ENCODE peak calls at places on chromosome 6, in seven cellular contexts. S is aorta; X is T-cell; W is iris pigment epithelial cell; G is HFF-Myc; F is psoas muscle; T is activated T-helper 1 cell treated with anti-CD3 and anti-CD28 coated beads, Interleukin-2, amount 50 U/mL, for 16 hours. A is an unnamed sample.
A peak's percentile ranks its signal among the peaks of the same experiment; 100 is the strongest.

GRCh38 chr6:75349262-75349984 is 64.8 kb upstream of the TMEM30A start:
- DNase-seq in W (peak; percentile 23), X (no peak), F (no peak), T (no peak), G (no peak), S (peak; percentile 47), A (no peak)

GRCh38 chr6:41442800-41443501 is 103.2 kb upstream of the FOXP4 start:
- DNase-seq in X (no peak), S (peak; percentile 72), T (no peak), W (peak; percentile 64), G (no peak), F (peak; percentile 80), A (no peak)

GRCh38 chr6:3358413-3359090 is 98.3 kb downstream of the SLC22A23 start:
- DNase-seq in W (no peak), G (no peak), S (no peak), X (no peak), T (no peak), F (no peak), A (no peak)

GRCh38 chr6:108591040-108591816 is 30.5 kb downstream of the FOXO3 start:
- DNase-seq in X (no peak), S (no peak), W (peak; percentile 46), T (no peak), F (no peak), G (no peak), A (no peak)

GRCh38 chr6:34095136-34095505 is 50.8 kb downstream of the GRM4 start:
- DNase-seq in G (no peak), X (no peak), S (no peak), F (no peak), W (no peak), T (no peak), A (no peak)

GRCh38 chr6:45830441-45831139 is 185.1 kb downstream of the CLIC5 start:
- DNase-seq in W (peak; percentile 53), G (no peak), X (no peak), F (no peak), S (no peak), T (no peak), A (no peak)

GRCh38 chr6:50837589-50838445 is 19.1 kb downstream of the TFAP2B start:
- DNase-seq in G (no peak), F (no peak), S (no peak), X (no peak), T (no peak), W (no peak), A (no peak)

GRCh38 chr6:79042088-79042798 is 35.8 kb downstream of the PHIP start:
- DNase-seq in T (no peak), G (no peak), W (no peak), X (no peak), F (no peak), S (no peak), A (no peak)

GRCh38 chr6:132768051-132768517 is 10.4 kb upstream of the VNN2 start:
- DNase-seq in W (no peak), S (peak; percentile 64), X (no peak), G (no peak), F (no peak), T (no peak), A (no peak)

A was measured in central memory CD8-positive, alpha-beta T cell.